ENCODE peak calls at places on chromosomes 16 and 17, in ten cellular contexts. One of them, this sample, is unnamed. For H3K9me3, the result is how much of the 10 kb centered on the place peaks cover.

GRCh38 chr17:56319531-56319930 is 166.3 kb downstream of the ANKFN1 start:
- DNase-seq in heart left ventricle: no peak
- DNase-seq in cardiac muscle cell: peak
- DNase-seq in ovary: no peak
- DNase-seq in osteoblast: no peak
- DNase-seq in esophagus squamous epithelium: no peak
- DNase-seq in upper lobe of right lung: no peak
- DNase-seq in A549: peak
- DNase-seq in CD4-positive, alpha-beta memory T cell: no peak
- DNase-seq in A673: peak
- DNase-seq in this sample: no peak

GRCh38 chr17:38967290-38967738 is at the start of gene FBXO47:
- DNase-seq in heart left ventricle: peak
- DNase-seq in cardiac muscle cell: peak
- DNase-seq in ovary: peak
- DNase-seq in osteoblast: peak
- DNase-seq in esophagus squamous epithelium: peak
- DNase-seq in upper lobe of right lung: peak
- DNase-seq in A549: peak
- DNase-seq in CD4-positive, alpha-beta memory T cell: peak
- DNase-seq in A673: peak
- DNase-seq in this sample: peak

GRCh38 chr17:21190078-21190477 is 23.9 kb downstream of the TMEM11 start:
- DNase-seq in heart left ventricle: no peak
- DNase-seq in cardiac muscle cell: no peak
- DNase-seq in ovary: no peak
- DNase-seq in osteoblast: no peak
- DNase-seq in esophagus squamous epithelium: no peak
- DNase-seq in upper lobe of right lung: no peak
- DNase-seq in A549: no peak
- DNase-seq in CD4-positive, alpha-beta memory T cell: no peak
- DNase-seq in A673: no peak
- DNase-seq in this sample: no peak

GRCh38 chr16:2210386-2211365 is at the start of gene BRICD5:
- DNase-seq in heart left ventricle: no peak
- DNase-seq in cardiac muscle cell: no peak
- DNase-seq in ovary: no peak
- DNase-seq in osteoblast: peak
- DNase-seq in esophagus squamous epithelium: no peak
- DNase-seq in upper lobe of right lung: no peak
- DNase-seq in A549: no peak
- DNase-seq in CD4-positive, alpha-beta memory T cell: no peak
- DNase-seq in A673: no peak
- DNase-seq in this sample: peak

GRCh38 chr17:57424777-57425188 is 168.5 kb downstream of the MSI2 start:
- DNase-seq in heart left ventricle: no peak
- DNase-seq in cardiac muscle cell: peak
- DNase-seq in ovary: no peak
- DNase-seq in osteoblast: no peak
- DNase-seq in esophagus squamous epithelium: no peak
- DNase-seq in upper lobe of right lung: peak
- DNase-seq in A549: no peak
- DNase-seq in CD4-positive, alpha-beta memory T cell: no peak
- DNase-seq in A673: peak
- DNase-seq in this sample: no peak

GRCh38 chr17:74513987-74514631 is 17.2 kb downstream of the CD300LB start:
- DNase-seq in heart left ventricle: no peak
- DNase-seq in cardiac muscle cell: peak
- DNase-seq in ovary: no peak
- DNase-seq in osteoblast: no peak
- DNase-seq in esophagus squamous epithelium: no peak
- DNase-seq in upper lobe of right lung: no peak
- DNase-seq in A549: peak
- DNase-seq in CD4-positive, alpha-beta memory T cell: peak
- DNase-seq in A673: peak
- DNase-seq in this sample: no peak

GRCh38 chr16:88305176-88305575 is 77.6 kb upstream of the ZNF469 start:
- DNase-seq in heart left ventricle: no peak
- DNase-seq in cardiac muscle cell: no peak
- DNase-seq in ovary: peak
- DNase-seq in osteoblast: no peak
- DNase-seq in esophagus squamous epithelium: no peak
- DNase-seq in upper lobe of right lung: no peak
- DNase-seq in A549: no peak
- DNase-seq in CD4-positive, alpha-beta memory T cell: no peak
- DNase-seq in A673: no peak
- DNase-seq in this sample: peak

GRCh38 chr16:75011634-75012307 is 12.9 kb downstream of the ZNRF1 start:
- DNase-seq in heart left ventricle: no peak
- DNase-seq in cardiac muscle cell: peak
- DNase-seq in ovary: no peak
- DNase-seq in osteoblast: peak
- DNase-seq in esophagus squamous epithelium: no peak
- DNase-seq in upper lobe of right lung: no peak
- DNase-seq in A549: peak
- DNase-seq in CD4-positive, alpha-beta memory T cell: peak
- DNase-seq in A673: peak
- DNase-seq in this sample: no peak

GRCh38 chr16:50301626-50302471 is 35.5 kb downstream of the ADCY7 start:
- DNase-seq in heart left ventricle: peak
- DNase-seq in cardiac muscle cell: peak
- DNase-seq in ovary: peak
- DNase-seq in osteoblast: peak
- DNase-seq in esophagus squamous epithelium: no peak
- DNase-seq in upper lobe of right lung: peak
- DNase-seq in A549: peak
- DNase-seq in CD4-positive, alpha-beta memory T cell: no peak
- DNase-seq in A673: no peak
- DNase-seq in this sample: peak

GRCh38 chr17:67819722-67820121 is 5.6 kb upstream of the BPTF start:
- DNase-seq in heart left ventricle: no peak
- DNase-seq in cardiac muscle cell: no peak
- DNase-seq in ovary: no peak
- DNase-seq in osteoblast: no peak
- DNase-seq in esophagus squamous epithelium: no peak
- DNase-seq in upper lobe of right lung: no peak
- DNase-seq in A549: no peak
- DNase-seq in CD4-positive, alpha-beta memory T cell: no peak
- DNase-seq in A673: no peak
- DNase-seq in this sample: no peak

GRCh38 chr17:21233581-21234337 is 19.5 kb downstream of the NATD1 start:
- DNase-seq in heart left ventricle: no peak
- DNase-seq in cardiac muscle cell: no peak
- DNase-seq in ovary: no peak
- DNase-seq in osteoblast: no peak
- DNase-seq in esophagus squamous epithelium: no peak
- DNase-seq in upper lobe of right lung: no peak
- DNase-seq in A549: no peak
- DNase-seq in CD4-positive, alpha-beta memory T cell: no peak
- DNase-seq in A673: no peak
- DNase-seq in this sample: no peak

GRCh38 chr16:66361604-66362135 is 4.8 kb upstream of the CDH5 start:
- DNase-seq in heart left ventricle: no peak
- DNase-seq in cardiac muscle cell: no peak
- DNase-seq in ovary: no peak
- DNase-seq in osteoblast: no peak
- DNase-seq in esophagus squamous epithelium: no peak
- DNase-seq in upper lobe of right lung: peak
- DNase-seq in A549: no peak
- DNase-seq in CD4-positive, alpha-beta memory T cell: no peak
- DNase-seq in A673: no peak
- DNase-seq in this sample: no peak
- H3K9me3 ChIP-seq in heart left ventricle: under half
- H3K9me3 ChIP-seq in cardiac muscle cell: under half
- H3K9me3 ChIP-seq in ovary: under half
- H3K9me3 ChIP-seq in osteoblast: under half
- H3K9me3 ChIP-seq in esophagus squamous epithelium: under half
- H3K9me3 ChIP-seq in upper lobe of right lung: under half
- H3K9me3 ChIP-seq in A549: under half
- H3K9me3 ChIP-seq in CD4-positive, alpha-beta memory T cell: under half
- H3K9me3 ChIP-seq in A673: under half
- H3K9me3 ChIP-seq in this sample: under half

GRCh38 chr16:17224859-17225258 is 245.9 kb downstream of the XYLT1 start:
- DNase-seq in heart left ventricle: peak
- DNase-seq in cardiac muscle cell: peak
- DNase-seq in ovary: peak
- DNase-seq in osteoblast: no peak
- DNase-seq in esophagus squamous epithelium: no peak
- DNase-seq in upper lobe of right lung: no peak
- DNase-seq in A549: no peak
- DNase-seq in CD4-positive, alpha-beta memory T cell: peak
- DNase-seq in A673: no peak
- DNase-seq in this sample: peak

GRCh38 chr16:17225551-17225950 is 245.2 kb downstream of the XYLT1 start:
- DNase-seq in heart left ventricle: no peak
- DNase-seq in cardiac muscle cell: no peak
- DNase-seq in ovary: no peak
- DNase-seq in osteoblast: peak
- DNase-seq in esophagus squamous epithelium: no peak
- DNase-seq in upper lobe of right lung: no peak
- DNase-seq in A549: no peak
- DNase-seq in CD4-positive, alpha-beta memory T cell: no peak
- DNase-seq in A673: no peak
- DNase-seq in this sample: no peak

GRCh38 chr16:17222756-17223411 is 247.9 kb downstream of the XYLT1 start:
- DNase-seq in heart left ventricle: no peak
- DNase-seq in cardiac muscle cell: no peak
- DNase-seq in ovary: peak
- DNase-seq in osteoblast: no peak
- DNase-seq in esophagus squamous epithelium: no peak
- DNase-seq in upper lobe of right lung: no peak
- DNase-seq in A549: no peak
- DNase-seq in CD4-positive, alpha-beta memory T cell: no peak
- DNase-seq in A673: no peak
- DNase-seq in this sample: no peak

GRCh38 chr16:17223576-17223975 is 247.2 kb downstream of the XYLT1 start:
- DNase-seq in heart left ventricle: no peak
- DNase-seq in cardiac muscle cell: no peak
- DNase-seq in ovary: no peak
- DNase-seq in osteoblast: no peak
- DNase-seq in esophagus squamous epithelium: no peak
- DNase-seq in upper lobe of right lung: no peak
- DNase-seq in A549: no peak
- DNase-seq in CD4-positive, alpha-beta memory T cell: no peak
- DNase-seq in A673: no peak
- DNase-seq in this sample: no peak

DNA sequence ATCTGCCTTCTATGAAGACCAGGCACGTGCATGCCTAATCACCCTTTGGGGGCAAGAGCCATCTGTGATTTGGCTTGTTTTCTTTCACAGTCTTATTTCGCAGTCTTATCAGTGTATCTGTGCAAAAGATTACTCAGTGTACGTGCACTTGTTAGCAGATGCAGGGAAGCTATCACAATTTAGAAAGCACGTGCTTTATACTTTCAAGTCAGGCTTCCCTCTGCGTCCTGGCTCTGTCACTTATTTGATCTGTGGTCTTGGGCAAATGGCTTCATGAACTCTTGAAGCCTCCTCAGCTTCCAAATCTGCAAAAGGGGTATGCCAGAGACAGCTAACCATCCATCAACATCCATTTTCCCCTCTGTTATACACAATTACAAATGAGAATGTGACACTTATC is 246.4 kb downstream of the XYLT1 start:
- DNase-seq in heart left ventricle: no peak
- DNase-seq in cardiac muscle cell: no peak
- DNase-seq in ovary: no peak
- DNase-seq in osteoblast: no peak
- DNase-seq in esophagus squamous epithelium: no peak
- DNase-seq in upper lobe of right lung: no peak
- DNase-seq in A549: no peak
- DNase-seq in CD4-positive, alpha-beta memory T cell: no peak
- DNase-seq in A673: no peak
- DNase-seq in this sample: no peak
- H3K9me3 ChIP-seq in heart left ventricle: under half
- H3K9me3 ChIP-seq in cardiac muscle cell: under half
- H3K9me3 ChIP-seq in ovary: under half
- H3K9me3 ChIP-seq in osteoblast: under half
- H3K9me3 ChIP-seq in esophagus squamous epithelium: under half
- H3K9me3 ChIP-seq in upper lobe of right lung: under half
- H3K9me3 ChIP-seq in A549: under half
- H3K9me3 ChIP-seq in CD4-positive, alpha-beta memory T cell: under half
- H3K9me3 ChIP-seq in A673: under half
- H3K9me3 ChIP-seq in this sample: under half

GRCh38 chr17:77618731-77619130 is 339.8 kb upstream of the TNRC6C start:
- DNase-seq in heart left ventricle: no peak
- DNase-seq in cardiac muscle cell: no peak
- DNase-seq in ovary: no peak
- DNase-seq in osteoblast: no peak
- DNase-seq in esophagus squamous epithelium: no peak
- DNase-seq in upper lobe of right lung: no peak
- DNase-seq in A549: no peak
- DNase-seq in CD4-positive, alpha-beta memory T cell: no peak
- DNase-seq in A673: no peak
- DNase-seq in this sample: no peak
- H3K9me3 ChIP-seq in heart left ventricle: under half
- H3K9me3 ChIP-seq in cardiac muscle cell: under half
- H3K9me3 ChIP-seq in ovary: under half
- H3K9me3 ChIP-seq in osteoblast: under half
- H3K9me3 ChIP-seq in esophagus squamous epithelium: under half
- H3K9me3 ChIP-seq in upper lobe of right lung: under half
- H3K9me3 ChIP-seq in A549: under half
- H3K9me3 ChIP-seq in CD4-positive, alpha-beta memory T cell: under half
- H3K9me3 ChIP-seq in A673: under half
- H3K9me3 ChIP-seq in this sample: under half

GRCh38 chr16:66275795-66276428 is 90.6 kb upstream of the CDH5 start:
- DNase-seq in heart left ventricle: no peak
- DNase-seq in cardiac muscle cell: peak
- DNase-seq in ovary: no peak
- DNase-seq in osteoblast: peak
- DNase-seq in esophagus squamous epithelium: no peak
- DNase-seq in upper lobe of right lung: no peak
- DNase-seq in A549: peak
- DNase-seq in CD4-positive, alpha-beta memory T cell: no peak
- DNase-seq in A673: peak
- DNase-seq in this sample: no peak

GRCh38 chr16:66274335-66275110 is 92.0 kb upstream of the CDH5 start:
- DNase-seq in heart left ventricle: no peak
- DNase-seq in cardiac muscle cell: peak
- DNase-seq in ovary: no peak
- DNase-seq in osteoblast: peak
- DNase-seq in esophagus squamous epithelium: no peak
- DNase-seq in upper lobe of right lung: no peak
- DNase-seq in A549: peak
- DNase-seq in CD4-positive, alpha-beta memory T cell: peak
- DNase-seq in A673: peak
- DNase-seq in this sample: no peak

GRCh38 chr16:66277311-66278070 is 89.0 kb upstream of the CDH5 start:
- DNase-seq in heart left ventricle: no peak
- DNase-seq in cardiac muscle cell: no peak
- DNase-seq in ovary: no peak
- DNase-seq in osteoblast: no peak
- DNase-seq in esophagus squamous epithelium: no peak
- DNase-seq in upper lobe of right lung: no peak
- DNase-seq in A549: no peak
- DNase-seq in CD4-positive, alpha-beta memory T cell: no peak
- DNase-seq in A673: no peak
- DNase-seq in this sample: no peak

GRCh38 chr16:66278604-66279262 is 87.8 kb upstream of the CDH5 start:
- DNase-seq in heart left ventricle: no peak
- DNase-seq in cardiac muscle cell: no peak
- DNase-seq in ovary: no peak
- DNase-seq in osteoblast: no peak
- DNase-seq in esophagus squamous epithelium: no peak
- DNase-seq in upper lobe of right lung: no peak
- DNase-seq in A549: no peak
- DNase-seq in CD4-positive, alpha-beta memory T cell: no peak
- DNase-seq in A673: no peak
- DNase-seq in this sample: no peak

GRCh38 chr16:66278111-66278531 is 88.4 kb upstream of the CDH5 start:
- DNase-seq in heart left ventricle: no peak
- DNase-seq in cardiac muscle cell: no peak
- DNase-seq in ovary: no peak
- DNase-seq in osteoblast: no peak
- DNase-seq in esophagus squamous epithelium: no peak
- DNase-seq in upper lobe of right lung: peak
- DNase-seq in A549: no peak
- DNase-seq in CD4-positive, alpha-beta memory T cell: no peak
- DNase-seq in A673: no peak
- DNase-seq in this sample: no peak
- H3K9me3 ChIP-seq in heart left ventricle: under half
- H3K9me3 ChIP-seq in cardiac muscle cell: under half
- H3K9me3 ChIP-seq in ovary: under half
- H3K9me3 ChIP-seq in osteoblast: under half
- H3K9me3 ChIP-seq in esophagus squamous epithelium: under half
- H3K9me3 ChIP-seq in upper lobe of right lung: under half
- H3K9me3 ChIP-seq in A549: under half
- H3K9me3 ChIP-seq in CD4-positive, alpha-beta memory T cell: under half
- H3K9me3 ChIP-seq in A673: under half
- H3K9me3 ChIP-seq in this sample: under half

This sample was measured in kidney.